ENCODE peak calls at places on chromosomes 16 and 17, in four cellular contexts. J, G, C and V are unnamed samples.

GRCh38 chr16:10405386-10405939 is 19.6 kb downstream of the ATF7IP2 start:
- DNase-seq in J (no peak), G (no peak), C (no peak), V (no peak)

GRCh38 chr16:86566966-86567700 is 504 bp downstream of the FOXC2 start:
- DNase-seq in J (peak; percentile 48), G (peak; percentile 80), C (peak; percentile 82), V (no peak)

GRCh38 chr16:9060225-9060624 is 31.2 kb upstream of the HAPSTR1 start:
- DNase-seq in J (no peak), G (no peak), C (no peak), V (no peak)

GRCh38 chr16:70520612-70521297 is 2.6 kb downstream of the COG4 start:
- DNase-seq in J (no peak), G (no peak), C (no peak), V (no peak)

GRCh38 chr16:54361813-54362212 is 75.2 kb upstream of the IRX3 start:
- DNase-seq in J (peak; percentile 9), G (no peak), C (no peak), V (no peak)

GRCh38 chr17:44186307-44187130 is at the start of gene TMUB2:
- DNase-seq in J (peak; percentile 100), G (peak; percentile 100), C (peak; percentile 100), V (peak; percentile 99)

GRCh38 chr17:54754560-54754959 is 146.1 kb upstream of the TOM1L1 start:
- DNase-seq in J (peak; percentile 29), G (no peak), C (peak; percentile 89), V (no peak)

GRCh38 chr17:68094481-68095078 is 59.0 kb downstream of the KPNA2 start:
- DNase-seq in J (no peak), G (no peak), C (peak; percentile 43), V (no peak)

GRCh38 chr16:56967733-56968132 is 6.0 kb downstream of the CETP start:
- DNase-seq in J (no peak), G (no peak), C (no peak), V (no peak)

GRCh38 chr16:56965939-56966515 is 4.3 kb downstream of the CETP start:
- DNase-seq in J (no peak), G (no peak), C (no peak), V (no peak)

GRCh38 chr16:56961851-56962281 is at the start of gene CETP:
- DNase-seq in J (no peak), G (peak; percentile 63), C (no peak), V (peak; percentile 66)

GRCh38 chr16:56964243-56965148 is 2.7 kb downstream of the CETP start:
- DNase-seq in J (peak; percentile 85), G (peak; percentile 92), C (peak; percentile 99), V (peak; percentile 79)

GRCh38 chr16:56965149-56965938 is 3.6 kb downstream of the CETP start:
- DNase-seq in J (no peak), G (peak; percentile 77), C (no peak), V (no peak)
- H3K4me1 ChIP-seq in J (peaks cover 3% of the 10 kb centered on the region), G (peaks cover 14% of the 10 kb centered on the region), C (no peaks in the 10 kb centered on the region), V (peaks cover 24% of the 10 kb centered on the region)

DNA sequence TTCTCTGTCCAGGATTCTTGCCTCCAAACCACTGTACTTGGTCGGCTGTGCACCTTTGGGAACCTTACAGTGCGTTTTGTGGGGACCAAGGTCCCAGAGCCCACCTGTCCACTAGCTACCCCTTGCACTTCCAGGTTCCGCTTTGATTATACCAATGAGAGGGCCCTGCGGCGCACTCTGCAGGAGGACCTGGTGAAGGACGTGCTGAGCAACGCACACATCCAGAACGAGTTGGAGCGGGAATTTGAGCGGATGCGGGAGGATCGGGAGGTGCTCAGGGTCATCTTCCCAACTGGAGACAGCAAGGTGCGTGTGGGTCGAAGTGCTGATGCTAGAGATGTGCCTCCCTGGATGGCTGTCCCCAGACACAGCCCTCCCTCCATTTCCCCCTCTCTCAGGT is 18.8 kb downstream of the POLR2A start:
- DNase-seq in J (peak; percentile 37), G (no peak), C (peak; percentile 84), V (no peak)
- TF ChIP-seq CTCF in J (peak; percentile 31), G (peak; percentile 3), C (peak; percentile 66), V (peak; percentile 10)

GRCh38 chr17:72121164-72122001 is 563 bp downstream of the SOX9 start:
- DNase-seq in J (peak; percentile 64), G (peak; percentile 84), C (peak; percentile 90), V (peak; percentile 23)

GRCh38 chr17:72122668-72123495 is 2.1 kb downstream of the SOX9 start:
- DNase-seq in J (no peak), G (no peak), C (peak; percentile 89), V (no peak)

GRCh38 chr17:72122336-72122667 is 1.5 kb downstream of the SOX9 start:
- DNase-seq in J (no peak), G (no peak), C (no peak), V (no peak)

GRCh38 chr17:72120878-72121163 is at the start of gene SOX9:
- DNase-seq in J (peak; percentile 96), G (peak; percentile 95), C (peak; percentile 99), V (peak; percentile 86)

DNA sequence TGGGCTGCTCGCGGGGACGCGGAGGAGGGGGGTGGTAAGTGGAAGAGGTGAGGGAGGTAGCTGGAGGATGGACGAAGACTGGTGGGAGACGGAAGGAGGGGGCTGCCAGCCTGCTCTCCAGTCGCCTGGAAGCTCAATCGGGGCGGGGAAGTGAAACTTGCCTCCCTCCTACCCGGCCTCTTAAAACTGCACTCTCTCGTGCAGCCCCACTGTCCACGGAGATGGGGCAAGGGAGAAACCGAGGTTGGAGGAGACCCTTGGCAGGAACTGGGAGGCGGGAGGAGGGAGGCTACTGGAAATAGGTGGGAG is 1.1 kb downstream of the SOX9 start:
- DNase-seq in J (no peak), G (no peak), C (no peak), V (no peak)
- H3K4me1 ChIP-seq in J (peaks cover 54% of the 10 kb centered on the region), G (peaks cover 16% of the 10 kb centered on the region), C (peaks cover 7% of the 10 kb centered on the region), V (peaks cover 4% of the 10 kb centered on the region)

GRCh38 chr17:76889323-76889722 is 21.1 kb downstream of the MGAT5B start:
- DNase-seq in J (no peak), G (no peak), C (no peak), V (no peak)

GRCh38 chr17:76884995-76885896 is 17.0 kb downstream of the MGAT5B start:
- DNase-seq in J (no peak), G (no peak), C (peak; percentile 70), V (no peak)

GRCh38 chr17:76888661-76889060 is 20.5 kb downstream of the MGAT5B start:
- DNase-seq in J (no peak), G (no peak), C (peak; percentile 92), V (no peak)

GRCh38 chr17:76886395-76886794 is 18.2 kb downstream of the MGAT5B start:
- DNase-seq in J (no peak), G (no peak), C (no peak), V (no peak)

DNA sequence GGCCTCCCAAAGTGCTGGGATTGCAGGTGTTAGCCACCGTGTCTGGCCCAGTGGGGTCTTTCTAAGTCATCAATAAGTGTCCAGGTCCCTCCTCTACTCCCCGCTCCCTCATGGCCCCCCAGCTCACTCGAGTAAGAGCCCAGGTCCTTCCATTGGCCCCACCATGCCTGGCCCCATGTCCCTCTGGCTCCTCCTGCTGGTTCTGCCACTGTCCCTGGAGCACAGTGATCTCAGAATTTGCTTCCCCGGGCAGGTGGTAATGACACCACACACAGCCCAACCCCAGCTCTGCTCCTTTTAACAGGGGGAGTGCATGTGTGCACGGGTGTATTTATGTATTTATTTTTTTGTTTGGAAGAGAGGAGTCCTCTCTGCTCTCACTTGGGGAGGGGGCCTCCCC is 19.6 kb downstream of the MGAT5B start:
- DNase-seq in J (no peak), G (no peak), C (peak; percentile 76), V (no peak)
- TF ChIP-seq CTCF in J (no peak), G (no peak), C (peak; percentile 54), V (no peak)

GRCh38 chr17:42378597-42379594 is 9.3 kb downstream of the STAT3 start:
- DNase-seq in J (no peak), G (no peak), C (no peak), V (peak; percentile 45)

GRCh38 chr17:42386784-42387183 is 1.5 kb downstream of the STAT3 start:
- DNase-seq in J (no peak), G (no peak), C (no peak), V (no peak)

GRCh38 chr17:42387221-42387657 is 1.0 kb downstream of the STAT3 start:
- DNase-seq in J (no peak), G (no peak), C (no peak), V (peak; percentile 54)

GRCh38 chr17:42380935-42381334 is 7.3 kb downstream of the STAT3 start:
- DNase-seq in J (no peak), G (no peak), C (no peak), V (no peak)

DNA sequence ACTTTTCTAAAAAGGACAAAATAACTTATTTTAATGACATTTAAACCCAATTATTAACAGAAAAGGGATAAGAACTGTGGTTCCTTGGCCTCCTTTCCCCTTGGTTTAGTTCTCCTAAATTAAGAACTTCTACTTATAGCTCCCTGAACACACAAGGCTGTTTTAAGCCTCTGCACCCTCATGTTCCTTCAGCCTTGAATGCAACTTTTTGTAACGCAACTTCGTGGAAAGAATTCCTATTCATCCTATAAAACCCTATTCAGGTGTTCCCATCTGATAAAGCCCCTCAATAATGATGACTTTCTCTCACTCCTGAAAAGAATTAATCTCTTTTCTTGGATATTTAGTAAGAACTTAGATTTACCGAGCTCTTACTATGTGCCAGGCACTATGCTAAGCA is 6.3 kb downstream of the STAT3 start:
- DNase-seq in J (no peak), G (no peak), C (no peak), V (no peak)
- H3K4me1 ChIP-seq in J (peaks cover 37% of the 10 kb centered on the region), G (peaks cover 16% of the 10 kb centered on the region), C (no peaks in the 10 kb centered on the region), V (peaks cover 39% of the 10 kb centered on the region)

DNA sequence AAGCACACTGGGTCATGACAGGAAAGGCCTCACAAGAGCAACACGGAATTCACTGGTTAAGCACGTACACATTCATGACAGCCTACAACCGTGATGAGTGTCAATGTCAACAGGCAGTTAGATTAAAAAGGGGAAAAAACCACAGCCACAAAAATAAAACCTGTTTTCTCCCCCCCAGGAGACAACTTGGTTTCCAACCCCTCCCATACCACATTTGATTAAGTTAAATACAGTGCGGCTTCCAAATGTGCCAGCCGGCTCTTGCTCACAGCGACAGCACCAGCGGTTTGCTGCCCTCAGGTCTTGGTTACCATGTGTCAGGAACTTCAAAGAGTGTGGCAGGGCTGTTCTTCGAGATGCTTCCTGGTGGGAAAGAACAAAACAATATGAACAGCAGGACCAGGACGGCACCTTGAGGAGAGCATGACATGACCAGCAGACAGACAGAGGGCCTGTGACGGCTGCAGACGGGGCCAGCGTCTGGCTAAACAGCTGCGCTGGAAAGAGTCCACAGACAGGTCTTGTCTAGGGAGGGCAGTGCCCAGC is 193.6 kb downstream of the PARN start:
- DNase-seq in J (no peak), G (no peak), C (no peak), V (peak; percentile 15)
- TF ChIP-seq CTCF in J (no peak), G (no peak), C (no peak), V (no peak)

DNA sequence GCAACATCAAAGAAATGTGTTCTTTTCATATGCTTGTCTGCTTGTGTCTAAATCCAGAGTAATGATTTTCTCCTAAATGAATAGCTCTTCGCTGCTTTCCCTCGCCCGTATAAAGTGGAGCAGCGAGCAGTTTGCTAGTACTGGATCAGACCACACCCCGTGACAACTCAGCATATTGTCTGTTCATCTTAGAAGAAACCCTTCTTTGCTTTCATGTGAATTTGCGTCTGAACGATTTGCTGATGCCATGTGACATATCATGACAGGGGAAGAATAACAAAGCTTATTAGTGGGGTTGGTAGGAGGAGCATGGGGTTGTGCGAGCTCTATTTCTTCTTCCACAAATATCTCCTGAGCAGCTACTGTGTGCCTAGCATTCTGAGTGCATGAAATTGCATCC is 44.1 kb upstream of the CACNG4 start:
- DNase-seq in J (no peak), G (no peak), C (no peak), V (no peak)
- H3K4me1 ChIP-seq in J (no peaks in the 10 kb centered on the region), G (no peaks in the 10 kb centered on the region), C (no peaks in the 10 kb centered on the region), V (no peaks in the 10 kb centered on the region)

GRCh38 chr17:58141505-58141904 is 6.7 kb upstream of the OR4D1 start:
- DNase-seq in J (no peak), G (no peak), C (no peak), V (no peak)

GRCh38 chr17:58136669-58137279 is 11.4 kb upstream of the OR4D1 start:
- DNase-seq in J (peak; percentile 53), G (no peak), C (peak; percentile 74), V (no peak)
- TF ChIP-seq CTCF in J (peak; percentile 61), G (peak; percentile 23), C (peak; percentile 76), V (no peak)